ENCODE peak calls at places on chromosome 4, in four cellular contexts. G is choroid plexus epithelial cell, P is neuronal stem cell, L is pancreas. T is an unnamed sample.

GRCh38 chr4:929096-929765 is 2.9 kb downstream of the GAK start:
- DNase-seq in P (no peak), G (no peak), L (no peak), T (no peak)

GRCh38 chr4:188960411-188961093 is 821.3 kb downstream of the TRIML1 start:
- DNase-seq in L (no peak), G (peak), P (no peak), T (no peak)

GRCh38 chr4:6844986-6845385 is 62.5 kb downstream of the KIAA0232 start:
- DNase-seq in P (no peak), G (no peak), L (no peak), T (no peak)

GRCh38 chr4:141077611-141078225 is 55.6 kb downstream of the RNF150 start:
- DNase-seq in L (no peak), P (no peak), G (no peak), T (no peak)

GRCh38 chr4:169583563-169583962 is 28.8 kb downstream of the NEK1 start:
- DNase-seq in P (no peak), L (no peak), G (peak), T (no peak)

GRCh38 chr4:185738038-185738552 is 73.9 kb downstream of the SORBS2 start:
- DNase-seq in L (no peak), P (no peak), G (peak), T (no peak)

GRCh38 chr4:6195602-6196319 is 4.6 kb downstream of the JAKMIP1 start:
- DNase-seq in P (no peak), L (no peak), G (no peak), T (no peak)

GRCh38 chr4:183588691-183589090 is 70.3 kb downstream of the RWDD4 start:
- DNase-seq in G (no peak), P (no peak), L (no peak), T (no peak)

GRCh38 chr4:152085657-152086056 is 324.9 kb upstream of the GATB start:
- DNase-seq in P (no peak), L (no peak), G (no peak), T (no peak)

GRCh38 chr4:139515531-139515958 is 40.5 kb downstream of the SETD7 start:
- DNase-seq in G (no peak), L (no peak), P (no peak), T (no peak)

GRCh38 chr4:56671373-56671772 is 9.7 kb downstream of the HOPX start:
- DNase-seq in G (no peak), L (no peak), P (no peak), T (no peak)

GRCh38 chr4:1512738-1513660 is 106.8 kb upstream of the NKX1-1 start:
- DNase-seq in G (peak), L (peak), P (peak), T (no peak)

GRCh38 chr4:48227662-48228061 is 42.0 kb downstream of the TEC start:
- DNase-seq in L (no peak), P (no peak), G (no peak), T (no peak)

GRCh38 chr4:170464614-170465197 is 374.9 kb upstream of the AADAT start:
- DNase-seq in G (no peak), P (no peak), L (no peak), T (no peak)

GRCh38 chr4:153346031-153346430 is 1.5 kb downstream of the MND1 start:
- DNase-seq in L (no peak), P (no peak), G (no peak), T (no peak)
- H3K4me3 ChIP-seq in L (peak), P (peak), G (no peak), T (peak)

DNA sequence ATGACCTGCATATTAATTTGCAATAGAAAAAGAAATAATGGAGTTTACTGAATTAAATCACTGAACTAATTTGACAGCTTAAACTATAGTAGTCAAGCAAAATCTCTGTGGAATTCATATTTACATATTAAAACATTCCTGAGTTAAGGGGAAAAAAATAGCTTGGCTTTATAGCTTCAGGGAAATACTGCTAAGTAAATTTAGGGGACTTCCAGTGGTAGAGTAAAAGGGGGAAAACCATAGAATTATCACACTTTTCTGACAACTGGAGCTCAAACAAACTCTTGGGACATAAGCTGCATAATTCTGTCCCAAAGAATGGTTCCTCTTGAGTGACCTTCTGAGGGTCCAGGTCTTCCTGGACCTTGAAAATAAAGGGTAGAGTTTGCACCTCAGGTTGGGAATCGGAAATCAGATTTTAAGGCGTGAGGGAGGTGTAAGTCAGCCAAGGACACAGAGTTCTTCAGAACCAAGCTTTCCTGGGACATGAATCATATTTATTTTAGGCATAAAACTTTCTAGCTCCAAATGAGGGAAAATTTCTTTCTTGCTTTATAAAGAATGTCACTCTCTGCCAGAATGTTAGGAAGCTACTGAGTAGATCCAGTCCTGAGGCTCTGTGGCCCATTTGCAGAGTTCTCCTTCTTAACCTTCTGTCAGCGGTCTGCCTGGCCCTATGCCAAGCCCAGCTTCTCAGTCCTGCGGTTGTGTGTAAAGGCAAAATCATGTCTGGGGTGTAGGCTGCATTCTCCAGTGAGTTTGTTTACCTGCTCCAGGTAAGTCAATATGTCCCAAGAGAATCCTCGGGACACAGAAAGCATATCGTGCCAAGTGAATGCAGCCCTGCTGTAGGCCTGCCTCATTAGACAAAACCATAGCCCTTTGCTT is 28.9 kb upstream of the CCNI start:
- DNase-seq in G (peak), P (no peak), L (peak), T (no peak)
- H3K4me3 ChIP-seq in G (no peak), P (no peak), L (no peak), T (no peak)

GRCh38 chr4:107035711-107036601 is at the start of gene DKK2:
- DNase-seq in G (peak), P (peak), L (peak), T (no peak)

GRCh38 chr4:107036602-107037151 is 564 bp upstream of the DKK2 start:
- DNase-seq in P (peak), G (no peak), L (no peak), T (no peak)

GRCh38 chr4:107034091-107034698 is 1.9 kb downstream of the DKK2 start:
- DNase-seq in L (no peak), P (peak), G (peak), T (no peak)

GRCh38 chr4:107034982-107035710 is 967 bp downstream of the DKK2 start:
- DNase-seq in L (peak), G (peak), P (peak), T (no peak)

DNA sequence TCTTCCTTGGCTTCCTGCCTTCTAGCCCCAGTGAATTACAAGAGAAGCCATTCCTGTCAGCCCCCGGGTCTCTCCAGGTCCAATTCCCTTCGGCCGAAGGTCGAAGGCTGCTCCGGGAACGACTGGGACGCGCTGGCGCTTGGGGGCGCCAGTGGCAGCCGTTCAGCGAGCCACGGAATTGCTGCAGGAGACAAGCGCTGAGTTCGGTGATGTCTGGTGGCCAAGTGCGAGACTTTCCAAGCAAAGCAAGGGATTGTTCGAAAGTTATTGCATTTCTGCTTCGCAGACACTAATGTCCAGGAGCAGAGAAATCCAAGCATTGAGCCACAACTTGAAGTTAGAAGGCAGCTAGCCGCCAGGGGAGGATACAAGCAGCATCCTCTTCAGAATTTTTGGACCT is 1.1 kb upstream of the DKK2 start:
- DNase-seq in G (peak), P (peak), L (peak), T (no peak)
- H3K4me3 ChIP-seq in G (peak), P (no peak), L (peak), T (no peak)

DNA sequence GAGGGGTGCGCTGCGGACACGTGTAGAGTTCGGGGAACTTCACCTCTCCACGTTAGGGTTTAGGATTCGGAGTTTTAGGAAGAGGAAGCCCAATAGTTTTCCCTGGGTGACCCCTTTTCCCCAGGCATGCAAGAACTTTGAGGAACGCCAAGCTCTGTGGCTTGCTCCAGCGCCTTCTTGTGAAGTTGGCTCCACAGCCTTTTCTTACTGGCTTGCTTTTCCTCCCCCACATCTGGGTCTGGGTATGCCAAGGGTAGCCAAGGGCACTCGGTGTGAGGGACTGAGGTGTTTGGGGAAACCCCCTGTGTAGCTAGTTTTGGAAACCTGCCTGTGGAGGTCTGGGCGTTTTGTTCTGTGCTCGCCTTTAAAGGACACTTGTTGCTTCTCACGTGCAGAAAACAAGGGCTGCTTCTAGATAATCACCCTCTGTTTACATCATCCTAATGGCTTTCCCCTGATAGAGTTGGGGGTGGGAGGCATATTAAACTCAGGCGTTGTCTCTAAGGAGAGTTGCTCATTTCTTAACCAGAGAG is 746 bp downstream of the EDNRA start:
- DNase-seq in P (peak), L (no peak), G (peak), T (no peak)
- H3K4me3 ChIP-seq in P (no peak), L (peak), G (peak), T (no peak)

GRCh38 chr4:138241281-138242075 is 671 bp downstream of the SLC7A11 start:
- DNase-seq in P (no peak), L (peak), G (peak), T (peak)
- H3K4me3 ChIP-seq in P (peak), L (peak), G (peak), T (peak)